ENCODE peak calls at places on chromosomes 12 and 14, in five cellular contexts. D is GM12878, B is left ventricle myocardium inferior, F is trophoblast cell, W is fibroblast of lung. N is an unnamed sample.

GRCh38 chr12:9319044-9319841 is 111.0 kb upstream of the PZP start:
- DNase-seq in D (no peak), B (no peak), F (no peak), W (no peak), N (no peak)

GRCh38 chr12:117594481-117594880 is 233.1 kb upstream of the NOS1 start:
- DNase-seq in D (no peak), B (no peak), F (no peak), W (no peak), N (no peak)

GRCh38 chr12:117699575-117699974 is 269.2 kb downstream of the KSR2 start:
- DNase-seq in D (no peak), B (no peak), F (peak; percentile 19), W (peak; percentile 20), N (no peak)

GRCh38 chr12:122988612-122989442 is 8.3 kb downstream of the ARL6IP4 start:
- DNase-seq in D (no peak), B (no peak), F (no peak), W (no peak), N (no peak)

GRCh38 chr12:121800694-121801600 is 2.9 kb upstream of the SETD1B start:
- DNase-seq in D (no peak), B (peak; percentile 85), F (peak; percentile 82), W (peak; percentile 84), N (peak; percentile 87)

GRCh38 chr14:71322660-71323250 is 415.5 kb downstream of the PCNX1 start:
- DNase-seq in D (peak; percentile 66), B (no peak), F (no peak), W (peak; percentile 56), N (no peak)

GRCh38 chr14:24329736-24330135 is 5.1 kb downstream of the ADCY4 start:
- DNase-seq in D (no peak), B (no peak), F (no peak), W (no peak), N (no peak)

GRCh38 chr12:113757223-113758002 is 208.7 kb downstream of the RBM19 start:
- DNase-seq in D (no peak), B (no peak), F (no peak), W (no peak), N (no peak)

GRCh38 chr12:100058482-100059029 is 73.8 kb upstream of the ANKS1B start:
- DNase-seq in D (no peak), B (no peak), F (peak; percentile 72), W (peak; percentile 97), N (no peak)

GRCh38 chr14:104280902-104281767 is 142.7 kb downstream of the KIF26A start:
- DNase-seq in D (no peak), B (peak; percentile 6), F (no peak), W (no peak), N (no peak)

GRCh38 chr14:101055106-101055662 is 151.7 kb upstream of the RTL1 start:
- DNase-seq in D (no peak), B (no peak), F (no peak), W (no peak), N (no peak)

GRCh38 chr14:89352976-89353817 is 63.8 kb downstream of the FOXN3 start:
- DNase-seq in D (no peak), B (no peak), F (no peak), W (no peak), N (no peak)

GRCh38 chr14:91143862-91144261 is 30.0 kb downstream of the DGLUCY start:
- DNase-seq in D (no peak), B (no peak), F (no peak), W (no peak), N (peak; percentile 72)

GRCh38 chr14:93997082-93997481 is at the start of gene CCDC197:
- DNase-seq in D (no peak), B (no peak), F (no peak), W (peak; percentile 39), N (no peak)

GRCh38 chr14:55382483-55382882 is 29.1 kb downstream of the ATG14 start:
- DNase-seq in D (no peak), B (no peak), F (peak; percentile 86), W (peak; percentile 82), N (no peak)

GRCh38 chr14:58571256-58571655 is 66.5 kb upstream of the DACT1 start:
- DNase-seq in D (no peak), B (no peak), F (peak; percentile 84), W (no peak), N (no peak)

GRCh38 chr14:58643366-58643765 is 5.6 kb downstream of the DACT1 start:
- DNase-seq in D (no peak), B (no peak), F (no peak), W (no peak), N (no peak)

GRCh38 chr12:71967176-71967575 is 28.5 kb downstream of the TPH2 start:
- DNase-seq in D (no peak), B (no peak), F (no peak), W (peak; percentile 10), N (no peak)

GRCh38 chr12:100868487-100868886 is 73.9 kb downstream of the ANO4 start:
- DNase-seq in D (no peak), B (no peak), F (no peak), W (peak; percentile 80), N (no peak)

GRCh38 chr12:88638956-88639355 is 58.7 kb upstream of the KITLG start:
- DNase-seq in D (no peak), B (no peak), F (no peak), W (no peak), N (no peak)

GRCh38 chr12:85275359-85275758 is 4.7 kb upstream of the ALX1 start:
- DNase-seq in D (no peak), B (no peak), F (no peak), W (no peak), N (no peak)

GRCh38 chr14:35405304-35405996 is 901 bp upstream of the NFKBIA start:
- DNase-seq in D (no peak), B (peak; percentile 42), F (no peak), W (no peak), N (no peak)

GRCh38 chr12:103140217-103140616 is 182.7 kb downstream of the ASCL1 start:
- DNase-seq in D (no peak), B (no peak), F (no peak), W (no peak), N (no peak)

GRCh38 chr14:106845286-106846087 is 1319.1 kb downstream of the TMEM121 start:
- DNase-seq in D (peak; percentile 73), B (no peak), F (peak; percentile 9), W (no peak), N (peak; percentile 73)

GRCh38 chr12:109705291-109705690 is 8.3 kb upstream of the FAM222A start:
- DNase-seq in D (no peak), B (no peak), F (no peak), W (no peak), N (no peak)

GRCh38 chr14:22477569-22478194 is 111.3 kb downstream of the DAD1 start:
- DNase-seq in D (no peak), B (no peak), F (no peak), W (no peak), N (no peak)

GRCh38 chr14:55847766-55848165 is 267.8 kb downstream of the KTN1 start:
- DNase-seq in D (no peak), B (no peak), F (no peak), W (peak; percentile 82), N (no peak)

GRCh38 chr12:47545938-47546609 is 159.8 kb downstream of the RPAP3 start:
- DNase-seq in D (no peak), B (no peak), F (no peak), W (no peak), N (no peak)

GRCh38 chr12:120993496-120993895 is 15.2 kb downstream of the HNF1A start:
- DNase-seq in D (no peak), B (no peak), F (no peak), W (no peak), N (no peak)

GRCh38 chr12:80709811-80710726 is 2.6 kb downstream of the MYF6 start:
- DNase-seq in D (no peak), B (no peak), F (no peak), W (no peak), N (no peak)

GRCh38 chr12:15532364-15532977 is 210.2 kb downstream of the PTPRO start:
- DNase-seq in D (peak; percentile 36), B (no peak), F (peak; percentile 27), W (peak; percentile 67), N (no peak)

GRCh38 chr14:96508900-96509299 is 6.7 kb downstream of the PAPOLA start:
- DNase-seq in D (no peak), B (no peak), F (no peak), W (no peak), N (no peak)
- H3K4me1 ChIP-seq in D (peaks cover 36% of the 10 kb centered on the region), B (peaks cover 98% of the 10 kb centered on the region), F (peaks cover 11% of the 10 kb centered on the region), W (no peaks in the 10 kb centered on the region), N (peaks cover 67% of the 10 kb centered on the region)

GRCh38 chr12:2302711-2303255 is 250.0 kb downstream of the CACNA1C start:
- DNase-seq in D (no peak), B (no peak), F (no peak), W (no peak), N (no peak)
- H3K27ac ChIP-seq in D (no peak overlapping the region), B (peak overlapping the region; percentile 75), F (no peak overlapping the region), W (no peak overlapping the region), N (no peak overlapping the region)

DNA sequence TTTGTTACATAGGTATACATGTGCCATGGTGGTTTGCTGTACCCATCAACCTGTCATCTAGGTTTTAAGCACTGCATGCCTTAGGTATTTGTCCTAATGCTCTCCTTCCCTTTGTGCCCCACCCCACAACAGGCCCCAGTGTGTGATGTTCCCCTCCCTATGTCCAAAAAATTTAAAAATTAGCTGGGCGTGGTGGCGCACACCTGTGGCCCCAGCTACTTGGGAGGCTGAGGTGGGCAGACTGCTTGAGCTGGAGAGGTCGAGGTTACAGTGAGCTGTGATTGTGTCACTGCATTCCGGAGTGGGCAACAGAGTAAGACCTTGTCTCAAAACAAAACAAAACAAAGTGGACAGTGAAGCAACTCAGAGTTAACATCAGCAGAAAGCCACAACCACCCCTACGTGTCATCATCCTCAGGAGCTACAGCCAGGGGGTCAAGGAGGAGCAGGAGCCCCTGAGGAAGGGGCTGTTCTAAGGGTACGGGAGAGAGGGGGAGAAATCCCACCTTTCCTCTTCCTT is 36.8 kb upstream of the SGPP1 start:
- DNase-seq in D (no peak), B (no peak), F (no peak), W (no peak), N (no peak)
- H3K4me1 ChIP-seq in D (peaks cover 1% of the 10 kb centered on the region), B (no peaks in the 10 kb centered on the region), F (peaks cover 11% of the 10 kb centered on the region), W (no peaks in the 10 kb centered on the region), N (no peaks in the 10 kb centered on the region)

GRCh38 chr12:133130038-133130807 is at the start of the genes ZNF10 and ZNF891:
- DNase-seq in D (peak; percentile 76), B (peak; percentile 97), F (peak; percentile 96), W (peak; percentile 96), N (peak; percentile 98)

GRCh38 chr12:133124674-133125073 is 5.4 kb downstream of the ZNF891 start:
- DNase-seq in D (no peak), B (no peak), F (no peak), W (no peak), N (no peak)

GRCh38 chr12:133130808-133131128 is 341 bp downstream of the ZNF10 start:
- DNase-seq in D (no peak), B (peak; percentile 26), F (no peak), W (no peak), N (peak; percentile 72)

DNA sequence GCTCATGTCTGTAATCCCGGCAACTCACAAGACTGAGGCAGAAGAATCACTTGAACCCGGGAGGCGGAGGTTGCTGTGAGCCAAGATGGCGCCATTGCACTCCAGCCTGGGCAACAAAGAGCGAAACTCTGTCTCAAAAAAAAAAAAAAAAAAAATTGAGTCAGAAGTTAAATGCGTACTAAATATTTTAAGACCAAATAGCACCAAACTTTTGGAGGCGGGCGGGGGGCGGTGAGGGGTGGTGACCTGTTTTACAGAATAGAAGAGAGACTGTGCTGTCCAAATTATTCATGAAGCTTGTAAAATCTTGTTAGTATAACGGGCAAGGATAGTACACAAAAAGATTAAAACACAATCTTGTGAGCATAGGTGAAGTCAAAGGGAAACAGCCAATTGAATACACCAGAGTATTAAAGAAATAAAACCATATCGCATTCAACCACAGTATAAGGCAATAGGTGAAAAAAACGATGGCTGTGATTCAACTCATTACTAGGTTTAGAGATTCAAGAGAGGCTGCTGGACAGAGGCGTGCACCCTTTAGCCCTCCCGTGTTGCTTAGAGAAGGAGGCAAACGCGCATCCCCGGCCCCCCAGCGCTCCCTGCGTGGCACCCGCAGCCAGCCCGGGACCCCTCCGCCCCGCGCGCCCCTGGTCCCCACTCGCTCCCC is 571 bp downstream of the ZNF891 start:
- DNase-seq in D (no peak), B (no peak), F (no peak), W (peak; percentile 49), N (no peak)
- H3K27ac ChIP-seq in D (peak overlapping the region; percentile 59), B (peak overlapping the region; percentile 98), F (peak overlapping the region; percentile 74), W (peak overlapping the region; percentile 98), N (peak overlapping the region; percentile 91)

N was measured in pancreas.